ENCODE peak calls at places on chromosomes 12 and 14, in seven cellular contexts. J is fibroblast of the aortic adventitia, C is fibroblast of mammary gland, D is NCI-H1092, Z is NCI-H2081, P is cardiac fibroblast, T is endothelial cell. H is an unnamed sample.
A peak's percentile ranks its signal among the peaks of the same experiment; 100 is the strongest.

GRCh38 chr14:103097244-103097993 is 2.9 kb downstream of the EXOC3L4 start:
- DNase-seq in P (no peak), T (no peak), J (no peak), Z (no peak), D (no peak), C (no peak), H (no peak)

GRCh38 chr14:58177125-58177524 is 22.8 kb upstream of the ACTR10 start:
- DNase-seq in C (no peak), Z (no peak), J (no peak), T (no peak), P (no peak), D (no peak), H (no peak)

GRCh38 chr14:94031880-94032279 is 5.7 kb downstream of the OTUB2 start:
- DNase-seq in T (no peak), J (no peak), P (no peak), D (no peak), C (no peak), Z (no peak), H (no peak)

GRCh38 chr12:53868516-53868986 is 70.1 kb upstream of the HOXC13 start:
- DNase-seq in Z (no peak), C (no peak), P (no peak), D (no peak), T (no peak), J (no peak), H (no peak)

GRCh38 chr14:100440207-100440631 is 117.1 kb downstream of the SLC25A47 start:
- DNase-seq in J (peak; percentile 68), T (peak; percentile 55), Z (peak; percentile 79), D (peak; percentile 39), C (peak; percentile 68), P (peak; percentile 65), H (peak; percentile 75)

GRCh38 chr14:24965934-24966593 is 83.9 kb downstream of the STXBP6 start:
- DNase-seq in Z (no peak), C (peak; percentile 75), D (no peak), P (peak; percentile 70), T (no peak), J (peak; percentile 93), H (no peak)

GRCh38 chr12:52944683-52945388 is 4.1 kb upstream of the KRT18 start:
- DNase-seq in T (no peak), J (no peak), Z (no peak), D (no peak), C (no peak), P (no peak), H (no peak)

GRCh38 chr12:67943295-67943892 is 45.9 kb upstream of the IFNG-AS1 start:
- DNase-seq in J (peak; percentile 86), P (peak; percentile 82), C (peak; percentile 78), D (peak; percentile 40), T (peak; percentile 69), Z (peak; percentile 85), H (no peak)

GRCh38 chr12:52903855-52904508 is 894 bp downstream of the KRT8 start:
- DNase-seq in P (peak; percentile 10), Z (peak; percentile 71), C (peak; percentile 23), J (no peak), T (peak; percentile 57), D (peak; percentile 25), H (peak; percentile 81)

H was measured in H9.